ENCODE peak calls at places on chromosome X, in six cellular contexts. T is pancreas, B is transverse colon, X is GM23248, I is lower lobe of right lung, E is ovary. R is an unnamed sample.

GRCh38 chrX:13418126-13419091 is 98.6 kb upstream of the ATXN3L start:
- DNase-seq in T (no peak), B (no peak), X (peak), I (no peak), E (no peak), R (no peak)

GRCh38 chrX:84240848-84241565 is 53.0 kb upstream of the RPS6KA6 start:
- DNase-seq in T (no peak), B (no peak), X (no peak), I (no peak), E (no peak), R (no peak)

GRCh38 chrX:105328773-105329172 is 108.3 kb upstream of the TEX13A start:
- DNase-seq in T (no peak), B (no peak), X (no peak), I (no peak), E (no peak), R (no peak)

GRCh38 chrX:119391279-119391678 is 7.9 kb upstream of the SLC25A43 start:
- DNase-seq in T (no peak), B (peak), X (peak), I (no peak), E (no peak), R (no peak)

GRCh38 chrX:38233891-38234807 is 13.5 kb upstream of the SRPX start:
- DNase-seq in T (no peak), B (no peak), X (peak), I (no peak), E (no peak), R (no peak)

GRCh38 chrX:130120321-130120731 is 10.0 kb upstream of the ELF4 start:
- DNase-seq in T (no peak), B (no peak), X (peak), I (no peak), E (no peak), R (no peak)

GRCh38 chrX:82764521-82764920 is 743.6 kb upstream of the POU3F4 start:
- DNase-seq in T (no peak), B (no peak), X (no peak), I (no peak), E (no peak), R (no peak)

GRCh38 chrX:14497184-14497666 is 32.1 kb upstream of the GLRA2 start:
- DNase-seq in T (no peak), B (no peak), X (peak), I (no peak), E (no peak), R (no peak)

GRCh38 chrX:20455001-20455400 is 188.3 kb upstream of the RPS6KA3 start:
- DNase-seq in T (no peak), B (no peak), X (peak), I (no peak), E (no peak), R (no peak)

GRCh38 chrX:55007633-55008032 is 7.5 kb downstream of the APEX2 start:
- DNase-seq in T (no peak), B (peak), X (peak), I (no peak), E (peak), R (no peak)

GRCh38 chrX:40008841-40009461 is 88.8 kb downstream of the BCOR start:
- DNase-seq in T (no peak), B (peak), X (peak), I (peak), E (no peak), R (no peak)

GRCh38 chrX:18377802-18378201 is 23.3 kb upstream of the SCML2 start:
- DNase-seq in T (no peak), B (peak), X (peak), I (no peak), E (no peak), R (no peak)

GRCh38 chrX:150352114-150352513 is 11.0 kb upstream of the MAMLD1 start:
- DNase-seq in T (no peak), B (no peak), X (peak), I (no peak), E (no peak), R (no peak)

GRCh38 chrX:153370293-153371055 is 30.7 kb downstream of the PNMA6E start:
- DNase-seq in T (no peak), B (no peak), X (no peak), I (no peak), E (no peak), R (no peak)

GRCh38 chrX:101229155-101229554 is 9.6 kb downstream of the DRP2 start:
- DNase-seq in T (no peak), B (no peak), X (peak), I (no peak), E (no peak), R (no peak)

GRCh38 chrX:119292445-119292844 is 56.4 kb downstream of the PGRMC1 start:
- DNase-seq in T (no peak), B (no peak), X (peak), I (no peak), E (no peak), R (no peak)

GRCh38 chrX:131901581-131901980 is 121.5 kb upstream of the STK26 start:
- DNase-seq in T (no peak), B (no peak), X (no peak), I (no peak), E (no peak), R (no peak)

GRCh38 chrX:10611441-10612090 is 8.8 kb downstream of the MID1 start:
- DNase-seq in T (no peak), B (no peak), X (peak), I (no peak), E (no peak), R (no peak)

GRCh38 chrX:1226249-1226648 is 13.8 kb upstream of the CRLF2 start:
- DNase-seq in T (no peak), B (no peak), X (no peak), I (no peak), E (no peak), R (no peak)

GRCh38 chrX:318739-319578 is at the start of gene GTPBP6:
- DNase-seq in T (peak), B (peak), X (peak), I (peak), E (peak), R (no peak)

GRCh38 chrX:37455381-37455780 is 106.2 kb downstream of the PRRG1 start:
- DNase-seq in T (no peak), B (no peak), X (no peak), I (no peak), E (no peak), R (no peak)

GRCh38 chrX:119041175-119041574 is 31.6 kb upstream of the CT47C1 start:
- DNase-seq in T (peak), B (peak), X (peak), I (no peak), E (peak), R (no peak)

GRCh38 chrX:55057691-55058249 is 17.1 kb upstream of the PAGE2B start:
- DNase-seq in T (no peak), B (no peak), X (peak), I (no peak), E (no peak), R (no peak)

GRCh38 chrX:1493877-1494510 is 41.3 kb upstream of the ASMTL start:
- DNase-seq in T (no peak), B (peak), X (no peak), I (no peak), E (no peak), R (no peak)

GRCh38 chrX:24902808-24903207 is 113.0 kb downstream of the ARX start:
- DNase-seq in T (no peak), B (no peak), X (peak), I (no peak), E (no peak), R (no peak)

GRCh38 chrX:19190902-19191301 is 68.6 kb upstream of the ADGRG2 start:
- DNase-seq in T (no peak), B (no peak), X (no peak), I (no peak), E (no peak), R (no peak)

GRCh38 chrX:122777766-122778165 is 406.3 kb upstream of the GRIA3 start:
- DNase-seq in T (no peak), B (no peak), X (no peak), I (no peak), E (no peak), R (no peak)

GRCh38 chrX:143854006-143854405 is 29.9 kb upstream of the UBE2NL start:
- DNase-seq in T (no peak), B (no peak), X (peak), I (no peak), E (no peak), R (no peak)

GRCh38 chrX:113009005-113009404 is 168.4 kb upstream of the AMOT start:
- DNase-seq in T (no peak), B (no peak), X (no peak), I (no peak), E (no peak), R (no peak)

GRCh38 chrX:131792789-131793462 is 230.2 kb upstream of the STK26 start:
- DNase-seq in T (peak), B (peak), X (peak), I (no peak), E (peak), R (no peak)

GRCh38 chrX:11395859-11396258 is 102.6 kb downstream of the AMELX start:
- DNase-seq in T (no peak), B (no peak), X (no peak), I (no peak), E (no peak), R (no peak)

GRCh38 chrX:153968754-153969124 is 2.9 kb downstream of the HCFC1 start:
- DNase-seq in T (no peak), B (peak), X (peak), I (no peak), E (peak), R (peak)

GRCh38 chrX:9635368-9635767 is 130.3 kb downstream of the GPR143 start:
- DNase-seq in T (no peak), B (no peak), X (no peak), I (no peak), E (no peak), R (no peak)

GRCh38 chrX:40146471-40147398 is 49.0 kb upstream of the BCOR start:
- DNase-seq in T (no peak), B (no peak), X (peak), I (peak), E (peak), R (peak)

GRCh38 chrX:130676861-130677260 is 226.1 kb downstream of the ENOX2 start:
- DNase-seq in T (peak), B (no peak), X (no peak), I (no peak), E (no peak), R (no peak)

GRCh38 chrX:53089224-53089842 is 4.6 kb upstream of the KANTR start:
- DNase-seq in T (peak), B (peak), X (peak), I (peak), E (peak), R (peak)

GRCh38 chrX:121000589-121000988 is 15.0 kb upstream of the CT47A1 start:
- DNase-seq in T (no peak), B (no peak), X (peak), I (no peak), E (no peak), R (no peak)

GRCh38 chrX:79235899-79236298 is 91.4 kb downstream of the GPR174 start:
- DNase-seq in T (no peak), B (no peak), X (no peak), I (no peak), E (no peak), R (no peak)

GRCh38 chrX:69138512-69138911 is 26.7 kb downstream of the PJA1 start:
- DNase-seq in T (no peak), B (no peak), X (peak), I (no peak), E (no peak), R (no peak)

GRCh38 chrX:69139516-69139915 is 25.7 kb downstream of the PJA1 start:
- DNase-seq in T (no peak), B (no peak), X (no peak), I (no peak), E (no peak), R (no peak)

GRCh38 chrX:69137371-69137881 is 27.8 kb downstream of the PJA1 start:
- DNase-seq in T (no peak), B (no peak), X (peak), I (no peak), E (peak), R (no peak)

GRCh38 chrX:69136546-69137331 is 28.5 kb downstream of the PJA1 start:
- DNase-seq in T (no peak), B (no peak), X (no peak), I (no peak), E (peak), R (no peak)

DNA sequence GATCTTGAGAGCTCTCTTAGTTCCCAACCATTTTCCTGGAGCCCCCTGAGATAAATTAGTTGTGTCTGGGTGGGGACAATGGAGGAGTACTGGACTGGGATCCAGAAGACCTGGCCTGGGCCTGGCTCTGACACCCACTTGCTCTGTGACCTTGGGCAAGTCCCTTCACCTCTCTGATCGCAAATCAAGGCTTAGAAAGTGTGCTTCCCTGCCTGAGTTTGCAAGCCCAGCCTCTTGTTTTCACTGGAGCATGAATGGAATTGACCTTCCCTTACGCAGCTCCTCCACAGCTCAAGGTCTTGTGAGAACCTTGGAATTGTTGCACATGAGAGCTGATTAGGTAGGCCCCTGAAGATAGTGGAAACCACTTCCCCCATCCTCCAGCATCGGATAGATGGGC is 27.3 kb downstream of the PJA1 start:
- DNase-seq in T (no peak), B (no peak), X (no peak), I (no peak), E (peak), R (no peak)
- H3K27ac ChIP-seq in T (no peak), B (peak), X (peak), I (peak), E (peak), R (no peak)

GRCh38 chrX:152197425-152197824 is 59.0 kb upstream of the MAGEA10 start:
- DNase-seq in T (no peak), B (no peak), X (no peak), I (no peak), E (no peak), R (no peak)
- H3K27ac ChIP-seq in T (no peak), B (no peak), X (no peak), I (no peak), E (no peak), R (no peak)

DNA sequence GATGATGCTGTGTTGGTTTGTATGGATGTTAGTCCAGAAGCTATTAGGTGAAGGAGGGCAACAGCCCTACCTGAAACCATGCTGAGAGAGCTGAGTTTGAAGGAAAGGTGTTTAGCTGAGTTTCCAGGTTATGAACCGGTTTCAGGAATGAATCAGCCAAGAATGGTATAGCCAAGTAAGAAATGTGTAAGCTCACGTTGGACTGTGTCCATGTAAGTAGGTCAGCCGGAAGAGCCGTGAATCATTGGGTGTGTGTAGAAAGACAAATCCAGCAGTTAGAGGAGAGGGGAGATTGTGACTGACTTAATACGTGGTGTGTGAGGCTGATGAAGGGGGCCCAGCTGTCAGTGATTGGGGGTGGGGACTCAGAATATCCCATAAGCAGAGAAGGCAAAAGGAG is 77.2 kb upstream of the SPIN4 start:
- DNase-seq in T (no peak), B (no peak), X (peak), I (no peak), E (no peak), R (no peak)
- H3K27ac ChIP-seq in T (no peak), B (no peak), X (no peak), I (no peak), E (no peak), R (no peak)

GRCh38 chrX:133495464-133496391 is 80.4 kb upstream of the GPC4 start:
- DNase-seq in T (no peak), B (peak), X (peak), I (no peak), E (peak), R (no peak)

GRCh38 chrX:133493366-133493765 is 78.1 kb upstream of the GPC4 start:
- DNase-seq in T (no peak), B (no peak), X (no peak), I (no peak), E (no peak), R (no peak)

DNA sequence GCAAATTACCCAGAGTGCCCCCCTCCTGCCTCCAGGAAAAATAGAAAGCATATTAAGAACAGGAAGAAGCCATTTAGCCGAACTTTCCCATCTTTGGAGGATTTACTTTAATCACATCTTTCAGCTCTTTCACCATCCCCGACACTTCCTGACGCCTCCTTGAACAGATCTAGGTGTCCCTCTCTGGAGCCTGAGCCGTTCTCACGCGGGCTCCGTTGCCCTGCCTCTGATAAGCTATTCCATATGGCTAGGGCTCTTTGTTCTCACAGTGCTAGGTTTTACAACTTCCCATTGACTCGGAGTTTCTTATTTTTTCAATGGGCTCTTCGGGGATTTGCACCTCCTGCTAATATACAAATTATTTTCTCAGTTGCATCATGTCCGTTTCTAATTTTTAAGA is 82.1 kb upstream of the GPC4 start:
- DNase-seq in T (no peak), B (no peak), X (peak), I (no peak), E (no peak), R (no peak)
- H3K27ac ChIP-seq in T (no peak), B (no peak), X (no peak), I (no peak), E (no peak), R (no peak)

GRCh38 chrX:129099206-129099605 is 424.1 kb downstream of the SMARCA1 start:
- DNase-seq in T (no peak), B (no peak), X (no peak), I (no peak), E (no peak), R (no peak)

DNA sequence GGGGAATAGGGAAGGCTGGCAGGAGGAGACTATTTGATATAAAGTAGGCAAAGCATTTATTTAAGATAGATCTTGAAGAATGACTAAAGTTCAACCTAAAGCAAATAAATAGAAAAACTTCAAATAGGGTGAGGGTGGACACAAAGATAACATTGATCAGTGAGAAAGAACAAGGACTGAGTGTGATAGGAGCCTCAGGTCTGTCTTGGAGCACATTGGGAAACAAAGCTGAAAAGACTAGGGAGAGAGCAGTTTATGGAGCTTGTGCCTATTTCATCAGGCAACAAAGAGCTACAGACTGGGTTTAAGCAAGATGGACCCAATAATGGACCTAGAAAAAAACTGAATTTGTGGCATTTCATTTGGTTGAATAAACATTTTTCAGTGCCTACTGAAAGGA is 425.6 kb downstream of the SMARCA1 start:
- DNase-seq in T (no peak), B (no peak), X (no peak), I (no peak), E (no peak), R (no peak)
- H3K27ac ChIP-seq in T (no peak), B (no peak), X (no peak), I (no peak), E (no peak), R (no peak)

GRCh38 chrX:109842611-109843010 is 109.6 kb upstream of the ACSL4 start:
- DNase-seq in T (no peak), B (no peak), X (no peak), I (no peak), E (no peak), R (no peak)

GRCh38 chrX:109841257-109841656 is 108.2 kb upstream of the ACSL4 start:
- DNase-seq in T (no peak), B (no peak), X (no peak), I (no peak), E (no peak), R (no peak)

GRCh38 chrX:109841869-109842579 is 109.0 kb upstream of the ACSL4 start:
- DNase-seq in T (no peak), B (no peak), X (peak), I (no peak), E (no peak), R (no peak)

GRCh38 chrX:109845996-109846395 is 112.9 kb upstream of the ACSL4 start:
- DNase-seq in T (no peak), B (no peak), X (no peak), I (no peak), E (no peak), R (no peak)

GRCh38 chrX:109843963-109844751 is 111.1 kb upstream of the ACSL4 start:
- DNase-seq in T (no peak), B (no peak), X (peak), I (no peak), E (no peak), R (peak)
- H3K27ac ChIP-seq in T (no peak), B (no peak), X (no peak), I (no peak), E (no peak), R (no peak)

DNA sequence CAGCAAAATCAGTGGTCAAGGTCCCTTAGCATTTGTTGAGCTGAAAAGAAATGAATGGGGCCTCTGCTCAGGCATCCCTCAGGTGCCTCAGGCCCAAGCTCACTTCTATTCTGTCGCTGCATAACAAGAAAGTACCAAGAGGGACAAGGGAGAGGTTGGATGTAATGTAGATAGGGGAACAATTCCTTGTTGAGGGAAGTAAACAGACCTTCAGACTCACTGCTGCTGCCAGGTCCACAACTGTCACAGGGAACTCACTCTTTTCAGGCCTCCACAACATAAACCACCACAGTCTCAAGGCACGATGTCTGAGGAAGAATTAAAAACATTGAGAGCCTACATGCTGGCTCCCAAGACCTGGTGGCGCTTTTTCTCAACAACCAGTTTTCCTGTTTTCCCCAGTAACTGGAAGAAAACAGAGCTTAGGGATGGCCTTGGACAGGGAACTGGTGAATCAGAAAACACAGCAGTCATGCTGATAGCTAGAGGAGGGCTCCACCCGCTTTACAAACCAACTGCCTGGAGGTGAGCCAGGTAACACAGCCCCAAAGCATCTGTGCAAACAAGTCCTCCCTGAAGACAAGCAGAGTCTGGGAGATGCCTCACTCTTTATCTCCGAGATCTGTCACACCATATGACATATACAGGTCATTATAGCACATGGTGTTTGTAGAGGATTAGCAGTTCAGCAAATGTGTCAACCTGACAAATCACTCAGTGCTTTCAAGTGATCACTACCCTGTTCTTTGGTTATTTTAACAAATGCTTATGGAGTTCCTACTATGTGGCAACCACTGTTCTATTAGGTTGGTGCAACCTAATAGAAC is 14.3 kb upstream of the AWAT1 start:
- DNase-seq in T (peak), B (peak), X (peak), I (no peak), E (no peak), R (no peak)
- H3K27ac ChIP-seq in T (no peak), B (peak), X (peak), I (no peak), E (peak), R (no peak)